ENCODE peak calls at places on chromosomes 4 and X, in seven cellular contexts. O is cardiac fibroblast; M is astrocyte of the cerebellum; B is upper lobe of left lung; C is epithelial cell of esophagus; G is tibial artery; T is activated CD8-positive, alpha-beta memory T cell treated with anti-CD3 and anti-CD28 coated beads for 24 hours. F is an unnamed sample.

GRCh38 chr4:186725422-186726149 is 1.9 kb upstream of the FAT1 start:
- DNase-seq in O (peak), M (peak), B (peak), C (peak), G (peak), T (no peak), F (no peak)

GRCh38 chr4:147760695-147761094 is 28.8 kb downstream of the ARHGAP10 start:
- DNase-seq in O (peak), M (no peak), B (peak), C (no peak), G (peak), T (no peak), F (no peak)

GRCh38 chr4:55921093-55921492 is 27.7 kb upstream of the CEP135 start:
- DNase-seq in O (no peak), M (no peak), B (no peak), C (peak), G (no peak), T (no peak), F (no peak)

GRCh38 chr4:101667348-101667747 is 123.2 kb upstream of the BANK1 start:
- DNase-seq in O (no peak), M (peak), B (no peak), C (no peak), G (no peak), T (no peak), F (no peak)

GRCh38 chr4:24322517-24322916 is 261.8 kb downstream of the DHX15 start:
- DNase-seq in O (peak), M (peak), B (no peak), C (peak), G (no peak), T (no peak), F (no peak)

GRCh38 chrX:363621-364375 is 22.9 kb downstream of the PPP2R3B start:
- DNase-seq in O (no peak), M (no peak), B (no peak), C (no peak), G (no peak), T (no peak), F (no peak)

GRCh38 chr4:175705407-175705806 is 106.7 kb downstream of the GPM6A start:
- DNase-seq in O (peak), M (peak), B (no peak), C (no peak), G (no peak), T (no peak), F (no peak)

GRCh38 chr4:8846864-8847263 is 24.8 kb downstream of the HMX1 start:
- DNase-seq in O (no peak), M (no peak), B (no peak), C (no peak), G (peak), T (no peak), F (no peak)

GRCh38 chr4:183821090-183821853 is 83.8 kb upstream of the STOX2 start:
- DNase-seq in O (no peak), M (no peak), B (no peak), C (no peak), G (no peak), T (no peak), F (no peak)

GRCh38 chr4:7016512-7016911 is 26.7 kb upstream of the TADA2B start:
- DNase-seq in O (no peak), M (no peak), B (no peak), C (no peak), G (no peak), T (no peak), F (no peak)

GRCh38 chr4:26178874-26179273 is 141.9 kb upstream of the RBPJ start:
- DNase-seq in O (no peak), M (no peak), B (no peak), C (no peak), G (peak), T (no peak), F (no peak)

GRCh38 chr4:103718993-103719319 is 829 bp downstream of the TACR3 start:
- DNase-seq in O (no peak), M (no peak), B (no peak), C (peak), G (no peak), T (no peak), F (no peak)

GRCh38 chrX:149280011-149280410 is 225.1 kb downstream of the IDS start:
- DNase-seq in O (no peak), M (no peak), B (no peak), C (no peak), G (no peak), T (no peak), F (no peak)

GRCh38 chrX:20664774-20665173 is 398.1 kb upstream of the RPS6KA3 start:
- DNase-seq in O (no peak), M (no peak), B (no peak), C (no peak), G (no peak), T (no peak), F (no peak)

GRCh38 chr4:9984621-9985020 is 36.7 kb downstream of the SLC2A9 start:
- DNase-seq in O (no peak), M (no peak), B (no peak), C (no peak), G (no peak), T (no peak), F (no peak)

GRCh38 chr4:3257125-3257690 is 8.2 kb downstream of the MSANTD1 start:
- DNase-seq in O (no peak), M (no peak), B (peak), C (peak), G (peak), T (peak), F (no peak)

GRCh38 chr4:76363556-76364290 is 57.2 kb downstream of the STBD1 start:
- DNase-seq in O (no peak), M (no peak), B (no peak), C (no peak), G (no peak), T (no peak), F (no peak)

GRCh38 chrX:43580621-43581020 is 75.5 kb upstream of the MAOA start:
- DNase-seq in O (no peak), M (no peak), B (no peak), C (peak), G (no peak), T (no peak), F (no peak)

GRCh38 chrX:78622834-78623233 is 36.3 kb downstream of the RTL3 start:
- DNase-seq in O (no peak), M (no peak), B (no peak), C (no peak), G (no peak), T (no peak), F (no peak)

GRCh38 chr4:94508841-94509240 is 57.1 kb downstream of the PDLIM5 start:
- DNase-seq in O (peak), M (no peak), B (no peak), C (no peak), G (no peak), T (no peak), F (no peak)

GRCh38 chr4:23266401-23266800 is 573.7 kb downstream of the GBA3 start:
- DNase-seq in O (no peak), M (no peak), B (no peak), C (no peak), G (no peak), T (no peak), F (no peak)

GRCh38 chrX:149453030-149453429 is 52.1 kb downstream of the IDS start:
- DNase-seq in O (peak), M (no peak), B (no peak), C (peak), G (no peak), T (no peak), F (no peak)

GRCh38 chr4:122673252-122673651 is 52.4 kb upstream of the IL21 start:
- DNase-seq in O (peak), M (no peak), B (no peak), C (peak), G (no peak), T (no peak), F (no peak)

GRCh38 chr4:80134936-80135701 is 62.1 kb upstream of the ANTXR2 start:
- DNase-seq in O (no peak), M (no peak), B (no peak), C (peak), G (no peak), T (no peak), F (no peak)

GRCh38 chrX:20218809-20219505 is 47.8 kb downstream of the RPS6KA3 start:
- DNase-seq in O (peak), M (no peak), B (no peak), C (no peak), G (peak), T (no peak), F (no peak)

GRCh38 chrX:113644426-113644825 is 803.8 kb upstream of the AMOT start:
- DNase-seq in O (no peak), M (no peak), B (no peak), C (peak), G (no peak), T (no peak), F (no peak)

GRCh38 chrX:11261260-11261659 is 32.0 kb upstream of the AMELX start:
- DNase-seq in O (peak), M (peak), B (no peak), C (peak), G (no peak), T (no peak), F (no peak)